ENCODE peak calls at places on chromosomes 4 and X, in seven cellular contexts. U, H, Q, C, E, Z and X are unnamed samples.

GRCh38 chr4:150746156-150746555 is 164.2 kb downstream of the MAB21L2 start:
- DNase-seq in U (peak; percentile 65), H (no peak), Q (no peak), C (peak; percentile 16), E (no peak), Z (peak; percentile 74), X (no peak)

GRCh38 chr4:145075742-145076472 is 22.1 kb downstream of the ANAPC10 start:
- DNase-seq in U (no peak), H (no peak), Q (no peak), C (no peak), E (no peak), Z (no peak), X (no peak)

GRCh38 chrX:120664081-120664480 is 34.2 kb upstream of the C1GALT1C1 start:
- DNase-seq in U (peak; percentile 13), H (no peak), Q (no peak), C (peak; percentile 25), E (no peak), Z (peak; percentile 43), X (peak; percentile 11)

GRCh38 chrX:43121637-43122036 is 343.7 kb upstream of the PPP1R2C start:
- DNase-seq in U (no peak), H (no peak), Q (no peak), C (peak; percentile 5), E (no peak), Z (no peak), X (peak; percentile 39)

GRCh38 chr4:52833941-52834525 is 28.1 kb upstream of the RASL11B start:
- DNase-seq in U (peak; percentile 25), H (no peak), Q (no peak), C (no peak), E (no peak), Z (peak; percentile 81), X (peak; percentile 86)

GRCh38 chr4:40255722-40256281 is 59.0 kb downstream of the RHOH start:
- DNase-seq in U (peak; percentile 99), H (no peak), Q (no peak), C (peak; percentile 99), E (no peak), Z (peak; percentile 94), X (no peak)

GRCh38 chrX:148609766-148610698 is 109.6 kb downstream of the AFF2 start:
- DNase-seq in U (no peak), H (peak; percentile 64), Q (peak; percentile 9), C (no peak), E (no peak), Z (no peak), X (peak; percentile 85)

GRCh38 chr4:163191999-163192398 is 25.3 kb upstream of the NAF1 start:
- DNase-seq in U (peak; percentile 39), H (no peak), Q (no peak), C (peak; percentile 4), E (no peak), Z (no peak), X (peak; percentile 49)

GRCh38 chr4:100431416-100431815 is 86.4 kb downstream of the EMCN start:
- DNase-seq in U (no peak), H (no peak), Q (no peak), C (no peak), E (no peak), Z (no peak), X (no peak)

GRCh38 chr4:57020467-57021101 is 41.9 kb downstream of the POLR2B start:
- DNase-seq in U (peak; percentile 94), H (no peak), Q (no peak), C (peak; percentile 89), E (no peak), Z (peak; percentile 7), X (no peak)

GRCh38 chrX:34365482-34365881 is 233.4 kb upstream of the FAM47A start:
- DNase-seq in U (peak; percentile 3), H (no peak), Q (peak; percentile 0), C (peak; percentile 22), E (no peak), Z (peak; percentile 17), X (peak; percentile 14)

GRCh38 chr4:30854566-30854965 is 134.4 kb downstream of the PCDH7 start:
- DNase-seq in U (peak; percentile 27), H (no peak), Q (no peak), C (no peak), E (no peak), Z (peak; percentile 17), X (no peak)

GRCh38 chrX:134454506-134454905 is 5.5 kb upstream of the HPRT1 start:
- DNase-seq in U (no peak), H (no peak), Q (no peak), C (no peak), E (no peak), Z (no peak), X (no peak)

GRCh38 chrX:143873343-143873742 is 10.5 kb upstream of the UBE2NL start:
- DNase-seq in U (no peak), H (no peak), Q (no peak), C (no peak), E (no peak), Z (no peak), X (no peak)

GRCh38 chr4:41992967-41993857 is 2.9 kb downstream of the SLC30A9 start:
- DNase-seq in U (no peak), H (no peak), Q (no peak), C (no peak), E (no peak), Z (no peak), X (no peak)

GRCh38 chr4:41990029-41990382 is 324 bp upstream of the SLC30A9 start:
- DNase-seq in U (peak; percentile 1), H (no peak), Q (no peak), C (no peak), E (no peak), Z (no peak), X (no peak)

GRCh38 chr4:41990383-41991111 is at the start of gene SLC30A9:
- DNase-seq in U (peak; percentile 94), H (peak; percentile 96), Q (peak; percentile 90), C (peak; percentile 96), E (peak; percentile 93), Z (peak; percentile 97), X (peak; percentile 97)

GRCh38 chr4:41994461-41994860 is 4.1 kb downstream of the SLC30A9 start:
- DNase-seq in U (no peak), H (no peak), Q (no peak), C (no peak), E (no peak), Z (no peak), X (no peak)

GRCh38 chr4:41991916-41992767 is 1.8 kb downstream of the SLC30A9 start:
- DNase-seq in U (peak; percentile 23), H (no peak), Q (no peak), C (peak; percentile 61), E (no peak), Z (peak; percentile 2), X (no peak)
- H4K8ac ChIP-seq in U (no peak overlapping the region), H (no peak overlapping the region), Q (no peak overlapping the region), C (no peak overlapping the region), E (no peak overlapping the region), Z (peak overlapping the region; percentile 47), X (peak overlapping the region; percentile 6)

GRCh38 chr4:4787421-4787820 is 72.0 kb upstream of the MSX1 start:
- DNase-seq in U (no peak), H (no peak), Q (no peak), C (no peak), E (no peak), Z (no peak), X (no peak)
- H3K79me1 ChIP-seq in U (no peaks in the 10 kb centered on the region), H (no peaks in the 10 kb centered on the region), Q (no peaks in the 10 kb centered on the region), C (no peaks in the 10 kb centered on the region), E (no peaks in the 10 kb centered on the region), Z (no peaks in the 10 kb centered on the region), X (no peaks in the 10 kb centered on the region)

GRCh38 chrX:41824551-41824950 is 98.8 kb downstream of the CASK start:
- DNase-seq in U (peak; percentile 71), H (no peak), Q (no peak), C (peak; percentile 60), E (no peak), Z (no peak), X (peak; percentile 15)

GRCh38 chrX:41827886-41828285 is 95.5 kb downstream of the CASK start:
- DNase-seq in U (peak; percentile 18), H (no peak), Q (no peak), C (peak; percentile 67), E (no peak), Z (no peak), X (peak; percentile 64)

GRCh38 chrX:41822917-41823316 is 98.9 kb downstream of the GPR82 start:
- DNase-seq in U (no peak), H (no peak), Q (no peak), C (no peak), E (no peak), Z (peak; percentile 46), X (peak; percentile 90)

GRCh38 chrX:41825796-41826195 is 97.6 kb downstream of the CASK start:
- DNase-seq in U (no peak), H (no peak), Q (no peak), C (no peak), E (no peak), Z (no peak), X (no peak)

GRCh38 chrX:41823402-41823801 is 99.4 kb downstream of the GPR82 start:
- DNase-seq in U (no peak), H (no peak), Q (no peak), C (no peak), E (no peak), Z (no peak), X (no peak)
- H3K27ac ChIP-seq in U (no peak overlapping the region), H (no peak overlapping the region), Q (no peak overlapping the region), C (no peak overlapping the region), E (no peak overlapping the region), Z (no peak overlapping the region), X (no peak overlapping the region)

GRCh38 chrX:57821703-57822375 is 88.4 kb downstream of the ZXDA start:
- DNase-seq in U (peak; percentile 55), H (no peak), Q (peak; percentile 11), C (no peak), E (no peak), Z (peak; percentile 59), X (peak; percentile 51)

GRCh38 chrX:57822398-57822797 is 87.9 kb downstream of the ZXDA start:
- DNase-seq in U (no peak), H (no peak), Q (no peak), C (no peak), E (no peak), Z (no peak), X (no peak)

GRCh38 chrX:57817302-57817701 is 93.0 kb downstream of the ZXDA start:
- DNase-seq in U (no peak), H (no peak), Q (no peak), C (no peak), E (no peak), Z (no peak), X (no peak)
- H4K8ac ChIP-seq in U (no peak overlapping the region), H (no peak overlapping the region), Q (no peak overlapping the region), C (no peak overlapping the region), E (no peak overlapping the region), Z (no peak overlapping the region), X (no peak overlapping the region)

GRCh38 chr4:55600640-55601039 is 8.6 kb upstream of the PDCL2 start:
- DNase-seq in U (no peak), H (no peak), Q (no peak), C (no peak), E (no peak), Z (no peak), X (no peak)

DNA sequence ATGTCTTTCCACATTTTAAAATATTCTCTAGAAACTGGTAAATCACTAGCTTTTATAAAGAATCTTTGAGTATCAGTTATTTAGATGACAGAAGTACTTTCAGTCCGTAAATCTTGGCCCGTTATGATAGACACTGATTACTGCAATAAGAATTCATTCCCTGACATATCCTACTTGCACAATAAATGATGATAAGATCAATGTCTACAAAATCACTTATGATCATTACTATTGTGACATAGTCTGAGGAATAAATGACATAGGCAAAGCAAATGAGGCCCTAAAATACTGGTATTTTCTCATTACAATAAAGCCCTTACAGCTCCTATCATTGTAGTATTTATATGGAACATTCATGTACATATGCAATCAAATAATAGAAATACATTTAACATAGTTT is 6.6 kb upstream of the PDCL2 start:
- DNase-seq in U (no peak), H (no peak), Q (no peak), C (no peak), E (no peak), Z (no peak), X (no peak)
- H3K79me1 ChIP-seq in U (no peaks in the 10 kb centered on the region), H (no peaks in the 10 kb centered on the region), Q (no peaks in the 10 kb centered on the region), C (no peaks in the 10 kb centered on the region), E (no peaks in the 10 kb centered on the region), Z (no peaks in the 10 kb centered on the region), X (no peaks in the 10 kb centered on the region)